ENCODE peak calls at places on chromosome 7, in eight cellular contexts. W is T-helper 17 cell, D is nephron progenitor cell, C is HCEC 1CT, R is NCI-H1092, U is A673, A is AG08395, Z is Right ventricle myocardium superior. V is an unnamed sample.

GRCh38 chr7:11650030-11650429 is 182.0 kb downstream of the THSD7A start:
- DNase-seq in D (no peak), C (peak), U (peak), A (no peak), R (no peak), W (no peak), Z (no peak), V (no peak)

GRCh38 chr7:139713061-139713460 is 64.7 kb downstream of the HIPK2 start:
- DNase-seq in R (no peak), W (no peak), U (no peak), C (no peak), Z (no peak), D (no peak), A (no peak), V (no peak)

GRCh38 chr7:114539575-114539974 is 125.0 kb downstream of the FOXP2 start:
- DNase-seq in D (no peak), R (peak), Z (no peak), U (peak), A (no peak), W (no peak), C (peak), V (no peak)

GRCh38 chr7:131555565-131556054 is 818 bp downstream of the PODXL start:
- DNase-seq in D (peak), U (no peak), C (no peak), R (no peak), Z (peak), A (no peak), W (no peak), V (no peak)

GRCh38 chr7:84697506-84697905 is 489.4 kb downstream of the SEMA3D start:
- DNase-seq in W (no peak), A (peak), Z (no peak), C (peak), U (no peak), R (no peak), D (no peak), V (no peak)

GRCh38 chr7:151806938-151807775 is 69.8 kb downstream of the PRKAG2 start:
- DNase-seq in D (no peak), A (no peak), R (no peak), W (no peak), C (no peak), Z (peak), U (no peak), V (no peak)

GRCh38 chr7:32154797-32155196 is 84.6 kb upstream of the PDE1C start:
- DNase-seq in U (no peak), W (no peak), D (no peak), Z (peak), R (no peak), C (peak), A (peak), V (no peak)

GRCh38 chr7:37782166-37782565 is 66.2 kb upstream of the NME8 start:
- DNase-seq in R (no peak), A (no peak), D (no peak), U (no peak), Z (no peak), W (no peak), C (no peak), V (no peak)

GRCh38 chr7:45178241-45179225 is 20.9 kb downstream of the RAMP3 start:
- DNase-seq in Z (peak), C (no peak), U (no peak), A (no peak), D (no peak), W (no peak), R (no peak), V (peak)

GRCh38 chr7:16838891-16839290 is 34.1 kb upstream of the AGR2 start:
- DNase-seq in U (no peak), R (no peak), Z (no peak), W (no peak), D (no peak), A (no peak), C (no peak), V (no peak)

GRCh38 chr7:151491859-151492258 is 27.8 kb downstream of the RHEB start:
- DNase-seq in D (no peak), R (no peak), Z (no peak), U (no peak), C (peak), A (peak), W (no peak), V (peak)

GRCh38 chr7:157427811-157428553 is 91.2 kb downstream of the DNAJB6 start:
- DNase-seq in U (no peak), D (no peak), R (no peak), Z (peak), C (no peak), W (no peak), A (no peak), V (no peak)

GRCh38 chr7:95867309-95867708 is 95.0 kb downstream of the DYNC1I1 start:
- DNase-seq in R (peak), Z (no peak), C (no peak), A (no peak), W (no peak), U (no peak), D (no peak), V (no peak)

GRCh38 chr7:106367018-106367420 is 82.2 kb upstream of the NAMPT start:
- DNase-seq in Z (no peak), R (no peak), W (no peak), C (no peak), A (peak), U (peak), D (no peak), V (no peak)

GRCh38 chr7:151351967-151352366 is 10.4 kb downstream of the NUB1 start:
- DNase-seq in R (no peak), Z (no peak), W (peak), U (no peak), C (no peak), D (no peak), A (no peak), V (no peak)

GRCh38 chr7:150962285-150962742 is 15.8 kb downstream of the KCNH2 start:
- DNase-seq in D (no peak), U (no peak), R (no peak), A (no peak), Z (no peak), C (no peak), W (no peak), V (no peak)

GRCh38 chr7:21450876-21451275 is 23.0 kb downstream of the SP4 start:
- DNase-seq in R (no peak), U (no peak), Z (no peak), W (no peak), C (no peak), A (no peak), D (no peak), V (no peak)

GRCh38 chr7:30984359-30985107 is 20.8 kb downstream of the GHRHR start:
- DNase-seq in D (no peak), U (peak), A (peak), Z (no peak), R (no peak), W (no peak), C (peak), V (peak)

GRCh38 chr7:96400518-96400917 is 78.6 kb upstream of the SLC25A13 start:
- DNase-seq in W (no peak), R (no peak), Z (no peak), D (no peak), C (peak), A (no peak), U (no peak), V (no peak)

GRCh38 chr7:10644849-10645248 is 328.8 kb upstream of the PHF14 start:
- DNase-seq in W (no peak), A (no peak), U (peak), C (no peak), R (no peak), Z (no peak), D (no peak), V (no peak)

GRCh38 chr7:91596287-91596686 is 284.2 kb downstream of the MTERF1 start:
- DNase-seq in Z (no peak), D (no peak), C (no peak), R (no peak), W (no peak), A (no peak), U (no peak), V (no peak)

GRCh38 chr7:101588131-101588935 is 40.8 kb downstream of the MYL10 start:
- DNase-seq in D (no peak), W (no peak), R (no peak), A (peak), U (no peak), Z (no peak), C (no peak), V (no peak)

GRCh38 chr7:150852371-150852905 is at the start of gene AOC1:
- DNase-seq in A (no peak), D (no peak), R (no peak), C (no peak), W (no peak), Z (no peak), U (no peak), V (peak)

GRCh38 chr7:137935849-137936508 is 65.9 kb downstream of the CREB3L2 start:
- DNase-seq in C (no peak), D (no peak), U (no peak), A (no peak), W (no peak), Z (no peak), R (no peak), V (no peak)

GRCh38 chr7:105473163-105473562 is 48.9 kb downstream of the PUS7 start:
- DNase-seq in R (no peak), W (no peak), D (no peak), A (no peak), C (peak), Z (no peak), U (peak), V (no peak)

GRCh38 chr7:6205921-6206660 is 66.3 kb downstream of the CYTH3 start:
- DNase-seq in U (no peak), D (no peak), Z (no peak), A (no peak), R (no peak), W (no peak), C (peak), V (no peak)

GRCh38 chr7:84364708-84365107 is 170.1 kb upstream of the SEMA3A start:
- DNase-seq in U (no peak), W (no peak), C (peak), R (no peak), D (no peak), Z (no peak), A (peak), V (no peak)

GRCh38 chr7:35874881-35875280 is 74.0 kb downstream of the SEPTIN7 start:
- DNase-seq in D (no peak), U (peak), A (no peak), W (no peak), R (no peak), C (no peak), Z (no peak), V (no peak)

GRCh38 chr7:68587599-68587998 is 1010.7 kb upstream of the AUTS2 start:
- DNase-seq in D (no peak), C (no peak), U (no peak), Z (no peak), W (no peak), R (no peak), A (no peak), V (no peak)

GRCh38 chr7:5452937-5453540 is 29.4 kb upstream of the TNRC18 start:
- DNase-seq in D (peak), R (no peak), U (peak), A (peak), C (peak), Z (peak), W (no peak), V (no peak)

GRCh38 chr7:130141161-130141857 is 63.9 kb downstream of the TMEM209 start:
- DNase-seq in R (no peak), A (peak), U (peak), C (peak), D (peak), Z (peak), W (no peak), V (no peak)

V was measured in PC-9.